ENCODE peak calls at places on chromosomes 6 and 20, in five cellular contexts. Z is nephron progenitor cell, R is AG10803, F is left colon, Y is mammary epithelial cell. X is an unnamed sample.

GRCh38 chr20:35316086-35316485 is 23.9 kb upstream of the FAM83C start:
- DNase-seq in Z (no peak), R (no peak), F (no peak), Y (no peak), X (no peak)

GRCh38 chr20:38131588-38132121 is 33.4 kb downstream of the TGM2 start:
- DNase-seq in Z (no peak), R (no peak), F (peak), Y (no peak), X (no peak)

GRCh38 chr20:3010985-3011723 is 32.3 kb upstream of the GNRH2 start:
- DNase-seq in Z (no peak), R (peak), F (no peak), Y (peak), X (no peak)

GRCh38 chr6:12366732-12367131 is 76.6 kb downstream of the EDN1 start:
- DNase-seq in Z (no peak), R (no peak), F (no peak), Y (no peak), X (no peak)

GRCh38 chr20:10511507-10512231 is 76.6 kb downstream of the SLX4IP start:
- DNase-seq in Z (no peak), R (peak), F (peak), Y (peak), X (peak)

GRCh38 chr20:63320616-63321147 is 27.7 kb downstream of the COL20A1 start:
- DNase-seq in Z (no peak), R (no peak), F (no peak), Y (no peak), X (peak)

GRCh38 chr6:72626126-72626525 is 4.3 kb downstream of the KCNQ5 start:
- DNase-seq in Z (no peak), R (no peak), F (no peak), Y (no peak), X (no peak)

GRCh38 chr20:46093531-46093930 is 3.8 kb upstream of the NCOA5 start:
- DNase-seq in Z (no peak), R (no peak), F (no peak), Y (peak), X (no peak)

GRCh38 chr20:48703107-48703506 is 124.7 kb downstream of the PREX1 start:
- DNase-seq in Z (no peak), R (no peak), F (no peak), Y (no peak), X (peak)

GRCh38 chr6:50966532-50966931 is 147.9 kb downstream of the TFAP2B start:
- DNase-seq in Z (no peak), R (no peak), F (no peak), Y (no peak), X (no peak)

X was measured in pancreas.